ENCODE peak calls at places on chromosomes 13 and 19, in five cellular contexts. X, S, R, N and T are unnamed samples.

GRCh38 chr19:34220472-34221063 is 33.8 kb upstream of the GARRE1 start:
- DNase-seq in X (no peak), S (peak; percentile 41), R (peak; percentile 67), N (peak; percentile 67), T (peak; percentile 83)

GRCh38 chr19:42051166-42052115 is 18.6 kb downstream of the GRIK5 start:
- DNase-seq in X (no peak), S (no peak), R (peak; percentile 82), N (no peak), T (peak; percentile 48)

GRCh38 chr19:50658438-50659317 is 9.4 kb downstream of the C19orf81 start:
- DNase-seq in X (peak; percentile 41), S (peak; percentile 88), R (peak; percentile 87), N (peak; percentile 79), T (peak; percentile 79)

GRCh38 chr19:45087531-45087930 is 5.4 kb upstream of the PPP1R37 start:
- DNase-seq in X (peak; percentile 41), S (no peak), R (peak; percentile 37), N (no peak), T (peak; percentile 67)

GRCh38 chr13:107865643-107866006 is 349.7 kb downstream of the LIG4 start:
- DNase-seq in X (no peak), S (no peak), R (no peak), N (no peak), T (no peak)

GRCh38 chr13:61002686-61003085 is 413.0 kb downstream of the PCDH20 start:
- DNase-seq in X (no peak), S (no peak), R (no peak), N (no peak), T (no peak)

GRCh38 chr13:79320433-79320832 is 85.6 kb downstream of the RBM26 start:
- DNase-seq in X (no peak), S (no peak), R (no peak), N (no peak), T (no peak)

GRCh38 chr19:35249146-35249847 is 495 bp downstream of the LSR start:
- DNase-seq in X (no peak), S (no peak), R (no peak), N (peak; percentile 41), T (peak; percentile 13)

GRCh38 chr13:26034018-26034417 is 17.8 kb downstream of the SHISA2 start:
- DNase-seq in X (no peak), S (no peak), R (no peak), N (no peak), T (no peak)

GRCh38 chr13:94054159-94054558 is 425.3 kb downstream of the DCT start:
- DNase-seq in X (no peak), S (no peak), R (no peak), N (no peak), T (no peak)

GRCh38 chr19:15539638-15540037 is 31.3 kb downstream of the CYP4F22 start:
- DNase-seq in X (no peak), S (no peak), R (no peak), N (no peak), T (no peak)

GRCh38 chr19:48192750-48193149 is 22.3 kb downstream of the ZSWIM9 start:
- DNase-seq in X (no peak), S (no peak), R (no peak), N (no peak), T (no peak)

GRCh38 chr19:28556371-28556770 is 656.6 kb downstream of the UQCRFS1 start:
- DNase-seq in X (no peak), S (no peak), R (no peak), N (no peak), T (no peak)

GRCh38 chr13:49792550-49793324 is at the start of gene KPNA3:
- DNase-seq in X (peak; percentile 92), S (peak; percentile 94), R (peak; percentile 96), N (peak; percentile 97), T (peak; percentile 96)

GRCh38 chr19:8445488-8446001 is 770 bp downstream of the HNRNPM start:
- DNase-seq in X (peak; percentile 23), S (peak; percentile 26), R (peak; percentile 72), N (peak; percentile 55), T (peak; percentile 49)

GRCh38 chr13:36101157-36101556 is 30.0 kb downstream of the DCLK1 start:
- DNase-seq in X (no peak), S (no peak), R (no peak), N (no peak), T (no peak)

GRCh38 chr19:31113250-31113685 is 236.0 kb downstream of the TSHZ3 start:
- DNase-seq in X (no peak), S (no peak), R (no peak), N (no peak), T (no peak)

GRCh38 chr19:14168259-14168972 is 32.0 kb upstream of the ASF1B start:
- DNase-seq in X (no peak), S (no peak), R (no peak), N (no peak), T (no peak)

GRCh38 chr13:39779337-39780270 is 124.1 kb downstream of the COG6 start:
- DNase-seq in X (no peak), S (no peak), R (peak; percentile 42), N (no peak), T (peak; percentile 70)

GRCh38 chr19:39494661-39495060 is 4.1 kb upstream of the DLL3 start:
- DNase-seq in X (no peak), S (no peak), R (no peak), N (no peak), T (no peak)

GRCh38 chr19:46081928-46082727 is 41.3 kb upstream of the IGFL4 start:
- DNase-seq in X (no peak), S (peak; percentile 15), R (peak; percentile 32), N (peak; percentile 44), T (peak; percentile 45)

GRCh38 chr19:45475537-45476348 is 7.9 kb downstream of the FOSB start:
- DNase-seq in X (no peak), S (no peak), R (no peak), N (no peak), T (no peak)